ENCODE peak calls at places on chromosomes 6 and 20, in four cellular contexts. E is glutamatergic neuron, D is Calu3, V is neural crest cell. Y is an unnamed sample.

GRCh38 chr6:131183427-131184095 is 48.3 kb downstream of the AKAP7 start:
- DNase-seq in E (no peak), V (no peak), D (no peak), Y (no peak)

GRCh38 chr6:32794510-32794909 is 22.3 kb downstream of the HLA-DOB start:
- DNase-seq in E (no peak), D (no peak), V (no peak), Y (no peak)

GRCh38 chr6:96878101-96878500 is 19.6 kb downstream of the NDUFAF4 start:
- DNase-seq in V (no peak), E (no peak), D (no peak), Y (no peak)

GRCh38 chr6:158764941-158765340 is 54.2 kb downstream of the EZR start:
- DNase-seq in D (no peak), E (no peak), V (no peak), Y (no peak)

GRCh38 chr6:154995241-154996162 is at the start of gene TIAM2:
- DNase-seq in E (peak; percentile 76), D (peak; percentile 28), V (peak; percentile 44), Y (peak; percentile 34)

GRCh38 chr6:63347599-63347998 is 27.8 kb upstream of the LGSN start:
- DNase-seq in D (no peak), V (no peak), E (no peak), Y (no peak)

GRCh38 chr6:16067568-16067967 is 61.3 kb upstream of the MYLIP start:
- DNase-seq in V (no peak), E (no peak), D (no peak), Y (no peak)

GRCh38 chr6:37314803-37315515 is 38.8 kb upstream of the RNF8 start:
- DNase-seq in D (peak; percentile 53), E (peak; percentile 35), V (peak; percentile 20), Y (no peak)

GRCh38 chr6:147986891-147987290 is 355.7 kb upstream of the SASH1 start:
- DNase-seq in E (no peak), D (no peak), V (no peak), Y (no peak)

GRCh38 chr6:42512498-42513042 is 51.3 kb upstream of the UBR2 start:
- DNase-seq in D (peak; percentile 16), E (no peak), V (no peak), Y (no peak)

GRCh38 chr20:36604952-36605308 is 649 bp upstream of the RAB5IF start:
- DNase-seq in D (no peak), V (no peak), E (no peak), Y (no peak)

GRCh38 chr6:96394727-96395126 is 126.9 kb upstream of the UFL1 start:
- DNase-seq in V (no peak), E (no peak), D (peak; percentile 23), Y (no peak)

GRCh38 chr6:35804996-35805736 is at the start of gene LHFPL5:
- DNase-seq in D (peak; percentile 85), E (peak; percentile 72), V (peak; percentile 72), Y (peak; percentile 89)

GRCh38 chr6:170091000-170091638 is 199.8 kb downstream of the DLL1 start:
- DNase-seq in D (no peak), E (peak; percentile 10), V (no peak), Y (no peak)

GRCh38 chr6:36953931-36954261 is 642 bp upstream of the PI16 start:
- DNase-seq in E (no peak), D (no peak), V (no peak), Y (no peak)

GRCh38 chr6:38522322-38522721 is 117.4 kb downstream of the BTBD9 start:
- DNase-seq in D (no peak), E (no peak), V (no peak), Y (no peak)

GRCh38 chr6:134740473-134741192 is 209.3 kb downstream of the ALDH8A1 start:
- DNase-seq in D (no peak), V (no peak), E (no peak), Y (no peak)

GRCh38 chr20:60116128-60116909 is 158.1 kb downstream of the CDH26 start:
- DNase-seq in V (no peak), D (no peak), E (no peak), Y (no peak)

GRCh38 chr20:59807909-59808728 is 125.3 kb downstream of the SYCP2 start:
- DNase-seq in D (no peak), V (no peak), E (no peak), Y (no peak)

GRCh38 chr6:112253842-112254816 is at the start of gene LAMA4:
- DNase-seq in E (peak; percentile 63), V (peak; percentile 38), D (peak; percentile 59), Y (no peak)

GRCh38 chr6:29845405-29846006 is 17.9 kb downstream of the HLA-G start:
- DNase-seq in D (peak; percentile 83), V (no peak), E (no peak), Y (no peak)

GRCh38 chr6:149855040-149855654 is 9.0 kb downstream of the LRP11 start:
- DNase-seq in E (no peak), D (peak; percentile 70), V (no peak), Y (no peak)

GRCh38 chr6:157211603-157212455 is 111.5 kb downstream of the TMEM242 start:
- DNase-seq in E (no peak), V (no peak), D (no peak), Y (no peak)

GRCh38 chr6:84048588-84048987 is 15.0 kb downstream of the MRAP2 start:
- DNase-seq in E (no peak), V (no peak), D (no peak), Y (no peak)

GRCh38 chr6:71509142-71509541 is 220.5 kb downstream of the OGFRL1 start:
- DNase-seq in V (no peak), D (no peak), E (no peak), Y (no peak)

GRCh38 chr6:118785601-118786000 is 108.4 kb upstream of the ASF1A start:
- DNase-seq in E (no peak), V (no peak), D (no peak), Y (no peak)

GRCh38 chr6:170516783-170517616 is 36.1 kb downstream of the PSMB1 start:
- DNase-seq in V (peak; percentile 37), D (peak; percentile 35), E (peak; percentile 53), Y (no peak)

GRCh38 chr6:169224185-169224695 is 29.4 kb downstream of the THBS2 start:
- DNase-seq in V (no peak), D (no peak), E (no peak), Y (no peak)

GRCh38 chr6:32622545-32623401 is 14.4 kb upstream of the HLA-DQA1 start:
- DNase-seq in D (peak; percentile 59), V (peak; percentile 27), E (no peak), Y (no peak)

GRCh38 chr6:29723666-29724588 is 693 bp downstream of the HLA-F start:
- DNase-seq in E (peak; percentile 24), D (peak; percentile 17), V (no peak), Y (no peak)

GRCh38 chr20:59828478-59829414 is 104.7 kb downstream of the SYCP2 start:
- DNase-seq in D (no peak), E (no peak), V (no peak), Y (no peak)

GRCh38 chr6:22295145-22295544 is 1.7 kb downstream of the PRL start:
- DNase-seq in V (no peak), E (no peak), D (no peak), Y (no peak)

GRCh38 chr20:50153153-50153499 is 397 bp downstream of the PEDS1 start:
- DNase-seq in V (no peak), D (no peak), E (no peak), Y (no peak)

GRCh38 chr20:37379967-37380828 is 34.3 kb downstream of the SRC start:
- DNase-seq in D (no peak), E (no peak), V (no peak), Y (no peak)

GRCh38 chr6:135402311-135402710 is 95.2 kb downstream of the AHI1 start:
- DNase-seq in D (no peak), E (no peak), V (no peak), Y (no peak)

GRCh38 chr6:168116975-168117899 is 38.2 kb upstream of the FRMD1 start:
- DNase-seq in D (no peak), V (no peak), E (no peak), Y (no peak)

GRCh38 chr6:10641494-10641893 is 52.9 kb downstream of the C6orf52 start:
- DNase-seq in E (no peak), D (no peak), V (no peak), Y (no peak)

GRCh38 chr20:26347396-26347795 is 650.7 kb upstream of the ZNF337 start:
- DNase-seq in E (no peak), V (no peak), D (no peak), Y (no peak)

GRCh38 chr6:169905041-169905807 is 153.8 kb downstream of the ERMARD start:
- DNase-seq in V (no peak), E (no peak), D (peak; percentile 6), Y (no peak)

GRCh38 chr6:144248003-144248402 is 37.1 kb upstream of the UTRN start:
- DNase-seq in E (no peak), V (no peak), D (no peak), Y (no peak)

GRCh38 chr6:144248470-144249301 is 36.4 kb upstream of the UTRN start:
- DNase-seq in D (no peak), E (no peak), V (no peak), Y (no peak)

GRCh38 chr6:144244688-144245087 is 40.4 kb upstream of the UTRN start:
- DNase-seq in D (no peak), E (no peak), V (no peak), Y (no peak)
- TF ChIP-seq CTCF in D (no peak), E (no peak), V (no peak), Y (no peak)

GRCh38 chr20:62136283-62137091 is 6.7 kb downstream of the PSMA7 start:
- DNase-seq in D (peak; percentile 83), E (peak; percentile 80), V (peak; percentile 45), Y (peak; percentile 62)

GRCh38 chr20:62135573-62136266 is 7.5 kb downstream of the PSMA7 start:
- DNase-seq in D (no peak), E (no peak), V (no peak), Y (no peak)

GRCh38 chr20:62137478-62138203 is 5.6 kb downstream of the PSMA7 start:
- DNase-seq in E (no peak), V (no peak), D (no peak), Y (no peak)

GRCh38 chr20:62138204-62138543 is 5.0 kb downstream of the PSMA7 start:
- DNase-seq in E (no peak), D (no peak), V (no peak), Y (no peak)

GRCh38 chr20:62137092-62137384 is 6.2 kb downstream of the PSMA7 start:
- DNase-seq in E (no peak), V (no peak), D (no peak), Y (no peak)
- TF ChIP-seq CTCF in E (no peak), V (peak; percentile 8), D (peak; percentile 20), Y (no peak)

GRCh38 chr6:156098858-156099257 is 643.2 kb upstream of the NOX3 start:
- DNase-seq in V (no peak), D (no peak), E (no peak), Y (no peak)

GRCh38 chr6:156107514-156108150 is 652.0 kb upstream of the NOX3 start:
- DNase-seq in D (no peak), E (peak; percentile 38), V (no peak), Y (no peak)

GRCh38 chr6:156102129-156102528 is 646.5 kb upstream of the NOX3 start:
- DNase-seq in V (no peak), D (peak; percentile 10), E (no peak), Y (no peak)
- TF ChIP-seq CTCF in V (peak; percentile 30), D (no peak), E (no peak), Y (peak; percentile 30)

GRCh38 chr6:139374357-139375238 is at the start of gene CITED2:
- DNase-seq in V (peak; percentile 91), D (peak; percentile 88), E (peak; percentile 91), Y (no peak)

GRCh38 chr6:139373928-139374356 is 506 bp downstream of the CITED2 start:
- DNase-seq in E (no peak), V (no peak), D (no peak), Y (no peak)

GRCh38 chr6:139372326-139373153 is 1.9 kb downstream of the CITED2 start:
- DNase-seq in E (no peak), V (no peak), D (no peak), Y (no peak)

GRCh38 chr6:139371421-139372253 is 2.8 kb downstream of the CITED2 start:
- DNase-seq in D (no peak), E (no peak), V (no peak), Y (no peak)

GRCh38 chr6:139373154-139373927 is 1.1 kb downstream of the CITED2 start:
- DNase-seq in D (peak; percentile 65), V (peak; percentile 43), E (peak; percentile 81), Y (no peak)
- TF ChIP-seq CTCF in D (peak; percentile 18), V (peak; percentile 51), E (peak; percentile 32), Y (peak; percentile 25)

Y was measured in D721Med.